ENCODE peak calls at places on chromosomes 5 and 9, in five cellular contexts. R is lower lobe of right lung, P is thoracic aorta, W is spleen, N is gastrocnemius medialis. E is an unnamed sample. For H3K4me1, the result is how much of the 10 kb centered on the place peaks cover.

GRCh38 chr5:168642019-168642418 is 62.9 kb upstream of the PANK3 start:
- DNase-seq in R (no peak), P (no peak), W (no peak), N (no peak), E (no peak)

GRCh38 chr5:1514027-1514818 is 9.5 kb downstream of the LPCAT1 start:
- DNase-seq in R (no peak), P (peak), W (peak), N (peak), E (peak)

GRCh38 chr9:113593682-113594281 is 130.3 kb downstream of the RGS3 start:
- DNase-seq in R (peak), P (peak), W (peak), N (peak), E (peak)

GRCh38 chr9:99143661-99144060 is 38.7 kb downstream of the TGFBR1 start:
- DNase-seq in R (no peak), P (no peak), W (no peak), N (no peak), E (no peak)

GRCh38 chr9:17519761-17520160 is 59.1 kb upstream of the SH3GL2 start:
- DNase-seq in R (no peak), P (no peak), W (no peak), N (no peak), E (no peak)

GRCh38 chr9:119974026-119974425 is 604.8 kb upstream of the BRINP1 start:
- DNase-seq in R (no peak), P (no peak), W (no peak), N (no peak), E (no peak)

GRCh38 chr9:135388530-135388929 is 91.1 kb upstream of the PPP1R26 start:
- DNase-seq in R (no peak), P (no peak), W (no peak), N (no peak), E (no peak)

GRCh38 chr5:139910901-139911300 is 115.3 kb downstream of the PSD2 start:
- DNase-seq in R (no peak), P (no peak), W (peak), N (no peak), E (no peak)

GRCh38 chr5:99034336-99034735 is 105.5 kb upstream of the CHD1 start:
- DNase-seq in R (no peak), P (no peak), W (no peak), N (no peak), E (no peak)

GRCh38 chr5:76714771-76715483 is 999 bp upstream of the F2R start:
- DNase-seq in R (no peak), P (no peak), W (peak), N (no peak), E (no peak)

GRCh38 chr9:134066923-134067851 is 639 bp downstream of the BRD3 start:
- DNase-seq in R (peak), P (no peak), W (peak), N (no peak), E (peak)

GRCh38 chr5:124740991-124741583 is 5.4 kb downstream of the ZNF608 start:
- DNase-seq in R (no peak), P (no peak), W (no peak), N (no peak), E (no peak)

GRCh38 chr9:111067472-111067871 is 29.2 kb upstream of the LPAR1 start:
- DNase-seq in R (no peak), P (no peak), W (no peak), N (no peak), E (no peak)

GRCh38 chr5:120703923-120704445 is 239.9 kb downstream of the PRR16 start:
- DNase-seq in R (no peak), P (no peak), W (no peak), N (no peak), E (no peak)

GRCh38 chr5:42301349-42301748 is 121.9 kb upstream of the GHR start:
- DNase-seq in R (no peak), P (no peak), W (no peak), N (no peak), E (no peak)

GRCh38 chr5:72066658-72067057 is 40.6 kb upstream of the MAP1B start:
- DNase-seq in R (no peak), P (no peak), W (no peak), N (no peak), E (no peak)

GRCh38 chr5:95718203-95718602 is 12.9 kb upstream of the RHOBTB3 start:
- DNase-seq in R (no peak), P (no peak), W (no peak), N (no peak), E (no peak)

GRCh38 chr5:120765189-120765588 is 301.1 kb downstream of the PRR16 start:
- DNase-seq in R (no peak), P (no peak), W (no peak), N (no peak), E (no peak)

GRCh38 chr9:121551985-121552753 is 52.5 kb upstream of the GGTA1 start:
- DNase-seq in R (no peak), P (no peak), W (no peak), N (peak), E (no peak)

GRCh38 chr9:4502444-4502843 is 12.2 kb downstream of the SLC1A1 start:
- DNase-seq in R (no peak), P (no peak), W (no peak), N (no peak), E (no peak)

GRCh38 chr5:128693779-128694178 is 155.7 kb upstream of the FBN2 start:
- DNase-seq in R (no peak), P (no peak), W (no peak), N (no peak), E (no peak)

DNA sequence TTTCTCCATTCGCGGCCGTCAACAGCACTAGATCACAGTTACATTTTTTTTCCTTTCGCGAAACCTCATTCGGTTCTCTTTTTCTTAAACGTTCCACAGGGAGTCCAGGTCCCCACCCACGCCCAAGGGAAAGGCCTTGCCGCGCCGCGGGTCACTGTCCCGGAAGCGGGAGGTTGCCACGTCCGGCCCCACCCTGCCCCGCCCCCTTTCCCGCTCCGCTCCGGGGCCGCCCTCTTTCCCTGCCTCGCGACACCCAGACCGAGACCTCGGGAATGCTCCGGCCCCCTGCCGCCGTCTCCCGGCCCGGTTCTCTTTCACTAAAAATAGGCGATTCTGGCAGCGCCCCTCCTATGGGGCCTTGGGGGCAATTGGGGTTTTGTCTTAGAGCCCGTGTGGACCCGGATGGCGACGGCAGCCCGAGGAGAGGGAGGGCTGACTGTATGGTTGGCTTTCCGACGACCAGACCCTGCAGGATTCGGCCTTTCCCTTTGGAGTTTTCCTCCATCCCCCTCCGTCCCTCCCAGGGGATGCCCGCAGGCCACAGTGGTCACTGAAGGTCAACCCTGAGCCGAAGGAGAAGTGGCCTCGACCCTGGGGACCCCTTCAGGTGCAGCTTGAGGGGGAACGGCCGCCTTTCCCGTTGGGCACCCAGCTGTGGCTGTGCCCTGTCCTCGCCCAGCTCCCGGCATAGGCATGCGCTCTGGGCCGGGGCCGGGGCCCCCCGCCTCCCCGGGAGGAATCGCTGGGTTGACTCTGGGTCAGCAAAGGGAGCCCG is 2.8 kb upstream of the RACK1 start:
- DNase-seq in R (peak), P (peak), W (peak), N (peak), E (peak)
- H3K4me1 ChIP-seq in R (half or more), P (half or more), W (under half), N (half or more), E (half or more)

GRCh38 chr5:178465228-178465860 is 124.8 kb downstream of the COL23A1 start:
- DNase-seq in R (no peak), P (no peak), W (no peak), N (no peak), E (no peak)

GRCh38 chr5:178464431-178465048 is 125.7 kb downstream of the COL23A1 start:
- DNase-seq in R (no peak), P (no peak), W (no peak), N (no peak), E (no peak)

GRCh38 chr5:178467261-178468195 is 122.7 kb downstream of the COL23A1 start:
- DNase-seq in R (peak), P (no peak), W (no peak), N (no peak), E (peak)

GRCh38 chr5:178466342-178466741 is 123.9 kb downstream of the COL23A1 start:
- DNase-seq in R (no peak), P (no peak), W (no peak), N (no peak), E (no peak)

GRCh38 chr5:178465861-178466288 is 124.3 kb downstream of the COL23A1 start:
- DNase-seq in R (no peak), P (no peak), W (no peak), N (no peak), E (no peak)
- H3K4me1 ChIP-seq in R (under half), P (under half), W (under half), N (under half), E (under half)

DNA sequence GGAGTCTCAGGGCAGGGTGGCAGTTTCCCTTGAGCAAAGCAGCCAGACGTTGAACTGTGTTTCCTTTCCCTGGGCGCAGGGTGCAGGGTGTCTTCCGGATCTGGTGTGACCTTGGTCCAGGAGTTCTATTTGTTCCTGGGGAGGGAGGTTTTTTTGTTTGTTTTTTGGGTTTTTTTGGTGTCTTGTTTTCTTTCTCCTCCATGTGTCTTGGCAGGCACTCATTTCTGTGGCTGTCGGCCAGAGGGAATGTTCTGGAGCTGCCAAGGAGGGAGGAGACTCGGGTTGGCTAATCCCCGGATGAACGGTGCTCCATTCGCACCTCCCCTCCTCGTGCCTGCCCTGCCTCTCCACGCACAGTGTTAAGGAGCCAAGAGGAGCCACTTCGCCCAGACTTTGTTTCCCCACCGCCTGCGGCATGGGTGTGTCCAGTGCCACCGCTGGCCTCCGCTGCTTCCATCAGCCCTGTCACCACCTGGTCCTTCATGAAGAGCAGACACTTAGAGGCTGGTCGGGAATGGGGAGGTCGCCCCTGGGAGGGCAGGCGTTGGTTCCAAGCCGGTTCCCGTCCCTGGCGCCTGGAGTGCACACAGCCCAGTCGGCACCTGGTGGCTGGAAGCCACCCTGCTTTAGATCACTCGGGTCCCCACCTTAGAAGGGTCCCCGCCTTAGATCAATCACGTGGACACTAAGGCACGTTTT is 3.5 kb upstream of the PHYHD1 start:
- DNase-seq in R (peak), P (peak), W (no peak), N (peak), E (peak)
- H3K4me1 ChIP-seq in R (half or more), P (half or more), W (under half), N (half or more), E (half or more)

DNA sequence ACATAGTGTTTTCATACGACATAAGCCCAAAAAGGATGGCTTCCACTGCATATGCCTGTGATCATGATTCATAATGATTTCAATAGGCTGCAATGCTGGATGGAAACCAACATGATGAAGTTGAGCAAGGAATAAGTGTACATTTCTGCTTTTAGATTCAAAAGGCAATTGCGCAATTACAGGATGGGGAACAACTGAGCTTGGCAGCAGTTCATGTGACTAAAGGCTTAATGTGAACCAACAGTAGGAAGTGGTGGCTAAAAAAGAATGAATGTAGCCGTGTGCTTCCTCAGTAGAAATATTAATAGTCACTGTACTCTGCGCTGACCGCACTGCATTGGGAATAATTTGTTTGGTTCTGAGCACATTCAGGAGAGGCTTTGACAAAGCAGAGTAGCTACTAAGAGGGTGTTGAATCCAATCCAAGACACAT is 51.2 kb downstream of the SLC1A3 start:
- DNase-seq in R (no peak), P (peak), W (no peak), N (peak), E (no peak)
- H3K4me1 ChIP-seq in R (under half), P (under half), W (under half), N (half or more), E (under half)

GRCh38 chr5:122152266-122152900 is 23.0 kb downstream of the ZNF474 start:
- DNase-seq in R (no peak), P (no peak), W (no peak), N (no peak), E (no peak)
- H3K4me1 ChIP-seq in R (under half), P (half or more), W (under half), N (under half), E (under half)

DNA sequence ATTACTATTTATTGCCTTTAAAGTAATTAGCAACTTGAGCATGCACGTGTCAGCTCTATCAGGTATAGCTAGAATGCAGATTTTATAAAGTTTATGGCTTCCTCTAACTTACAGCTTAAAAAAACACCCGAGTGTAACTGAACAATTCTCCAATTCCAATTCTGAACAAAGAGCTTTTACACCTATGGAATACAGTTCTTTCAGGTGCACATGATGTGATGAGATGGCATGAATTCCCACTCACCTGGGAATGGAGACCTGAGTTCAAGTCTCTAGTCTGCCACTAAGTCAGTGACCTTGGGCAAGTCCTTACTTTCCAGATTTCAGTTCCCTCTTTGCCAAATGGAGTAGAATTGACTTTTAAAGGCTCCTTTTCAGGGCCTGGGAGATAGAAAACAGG is 1.8 kb downstream of the ZFAND5 start:
- DNase-seq in R (no peak), P (no peak), W (no peak), N (no peak), E (no peak)
- H3K4me1 ChIP-seq in R (under half), P (under half), W (under half), N (under half), E (under half)

GRCh38 chr9:117733465-117733864 is 29.3 kb downstream of the TLR4 start:
- DNase-seq in R (no peak), P (no peak), W (no peak), N (no peak), E (no peak)
- H3K4me1 ChIP-seq in R (under half), P (under half), W (under half), N (under half), E (under half)

GRCh38 chr9:81540142-81540701 is 149.1 kb downstream of the TLE1 start:
- DNase-seq in R (no peak), P (no peak), W (no peak), N (peak), E (no peak)
- H3K4me1 ChIP-seq in R (under half), P (under half), W (under half), N (under half), E (under half)